ENCODE peak calls at places on chromosome 10, in five cellular contexts. One of them, this sample, is unnamed.

GRCh38 chr10:77637986-77638765 is 568 bp upstream of the KCNMA1 start:
- DNase-seq in colonic mucosa: no peak
- DNase-seq in heart left ventricle: no peak
- DNase-seq in aorta: peak
- DNase-seq in hepatocyte: peak
- DNase-seq in this sample: no peak

GRCh38 chr10:69854685-69855345 is 53.1 kb downstream of the COL13A1 start:
- DNase-seq in aorta: no peak
- DNase-seq in hepatocyte: peak
- DNase-seq in colonic mucosa: no peak
- DNase-seq in heart left ventricle: no peak
- DNase-seq in this sample: no peak

GRCh38 chr10:70619271-70620019 is 16.9 kb upstream of the PRF1 start:
- DNase-seq in colonic mucosa: no peak
- DNase-seq in aorta: no peak
- DNase-seq in heart left ventricle: no peak
- DNase-seq in hepatocyte: no peak
- DNase-seq in this sample: no peak

GRCh38 chr10:35011771-35012191 is 78.4 kb downstream of the CUL2 start:
- DNase-seq in heart left ventricle: no peak
- DNase-seq in aorta: no peak
- DNase-seq in hepatocyte: no peak
- DNase-seq in colonic mucosa: no peak
- DNase-seq in this sample: no peak

GRCh38 chr10:103224133-103224532 is 21.6 kb upstream of the RPEL1 start:
- DNase-seq in colonic mucosa: no peak
- DNase-seq in aorta: no peak
- DNase-seq in heart left ventricle: no peak
- DNase-seq in hepatocyte: no peak
- DNase-seq in this sample: no peak

GRCh38 chr10:132301371-132302330 is 6.1 kb downstream of the STK32C start:
- DNase-seq in hepatocyte: no peak
- DNase-seq in colonic mucosa: no peak
- DNase-seq in heart left ventricle: no peak
- DNase-seq in aorta: peak
- DNase-seq in this sample: no peak

GRCh38 chr10:132904814-132905649 is 37.3 kb downstream of the CFAP46 start:
- DNase-seq in aorta: no peak
- DNase-seq in hepatocyte: no peak
- DNase-seq in heart left ventricle: peak
- DNase-seq in colonic mucosa: no peak
- DNase-seq in this sample: no peak

GRCh38 chr10:23408330-23408976 is 30.4 kb upstream of the OTUD1 start:
- DNase-seq in aorta: no peak
- DNase-seq in heart left ventricle: no peak
- DNase-seq in hepatocyte: peak
- DNase-seq in colonic mucosa: no peak
- DNase-seq in this sample: no peak

GRCh38 chr10:75508814-75509306 is 77.4 kb downstream of the LRMDA start:
- DNase-seq in hepatocyte: peak
- DNase-seq in colonic mucosa: no peak
- DNase-seq in aorta: no peak
- DNase-seq in heart left ventricle: no peak
- DNase-seq in this sample: no peak

GRCh38 chr10:21363087-21363752 is 162.3 kb downstream of the SKIDA1 start:
- DNase-seq in aorta: no peak
- DNase-seq in hepatocyte: no peak
- DNase-seq in heart left ventricle: no peak
- DNase-seq in colonic mucosa: peak
- DNase-seq in this sample: no peak

GRCh38 chr10:113534428-113534827 is 18.4 kb upstream of the HABP2 start:
- DNase-seq in hepatocyte: no peak
- DNase-seq in aorta: no peak
- DNase-seq in colonic mucosa: no peak
- DNase-seq in heart left ventricle: no peak
- DNase-seq in this sample: no peak

GRCh38 chr10:82628373-82628772 is 753.4 kb downstream of the NRG3 start:
- DNase-seq in aorta: no peak
- DNase-seq in colonic mucosa: no peak
- DNase-seq in heart left ventricle: no peak
- DNase-seq in hepatocyte: peak
- DNase-seq in this sample: no peak

GRCh38 chr10:110860576-110861241 is 11.0 kb upstream of the PDCD4 start:
- DNase-seq in colonic mucosa: peak
- DNase-seq in hepatocyte: peak
- DNase-seq in heart left ventricle: no peak
- DNase-seq in aorta: no peak
- DNase-seq in this sample: no peak

GRCh38 chr10:98391578-98391991 is 23.4 kb downstream of the PYROXD2 start:
- DNase-seq in colonic mucosa: no peak
- DNase-seq in heart left ventricle: peak
- DNase-seq in hepatocyte: no peak
- DNase-seq in aorta: peak
- DNase-seq in this sample: peak

GRCh38 chr10:36256905-36257304 is 614.8 kb upstream of the FZD8 start:
- DNase-seq in colonic mucosa: no peak
- DNase-seq in heart left ventricle: no peak
- DNase-seq in hepatocyte: peak
- DNase-seq in aorta: no peak
- DNase-seq in this sample: no peak

GRCh38 chr10:30902621-30903396 is 128.9 kb downstream of the ZNF438 start:
- DNase-seq in hepatocyte: no peak
- DNase-seq in colonic mucosa: no peak
- DNase-seq in heart left ventricle: no peak
- DNase-seq in aorta: peak
- DNase-seq in this sample: no peak

GRCh38 chr10:130025811-130026510 is 61.9 kb upstream of the EBF3 start:
- DNase-seq in hepatocyte: no peak
- DNase-seq in aorta: no peak
- DNase-seq in colonic mucosa: no peak
- DNase-seq in heart left ventricle: no peak
- DNase-seq in this sample: peak

GRCh38 chr10:129883637-129884389 is 80.3 kb downstream of the EBF3 start:
- DNase-seq in colonic mucosa: no peak
- DNase-seq in hepatocyte: no peak
- DNase-seq in aorta: no peak
- DNase-seq in heart left ventricle: no peak
- DNase-seq in this sample: no peak

GRCh38 chr10:7054915-7055314 is 355.9 kb downstream of the SFMBT2 start:
- DNase-seq in aorta: no peak
- DNase-seq in heart left ventricle: no peak
- DNase-seq in colonic mucosa: no peak
- DNase-seq in hepatocyte: no peak
- DNase-seq in this sample: no peak

GRCh38 chr10:60351191-60351853 is 38.4 kb downstream of the ANK3 start:
- DNase-seq in colonic mucosa: no peak
- DNase-seq in heart left ventricle: no peak
- DNase-seq in hepatocyte: no peak
- DNase-seq in aorta: no peak
- DNase-seq in this sample: no peak

GRCh38 chr10:11416974-11417373 is 194.5 kb downstream of the USP6NL start:
- DNase-seq in hepatocyte: no peak
- DNase-seq in colonic mucosa: no peak
- DNase-seq in heart left ventricle: no peak
- DNase-seq in aorta: no peak
- DNase-seq in this sample: no peak

GRCh38 chr10:84194424-84195043 is at the start of gene CDHR1:
- DNase-seq in heart left ventricle: no peak
- DNase-seq in hepatocyte: peak
- DNase-seq in colonic mucosa: peak
- DNase-seq in aorta: no peak
- DNase-seq in this sample: no peak

GRCh38 chr10:97336942-97337719 is 2.6 kb upstream of the FRAT2 start:
- DNase-seq in colonic mucosa: peak
- DNase-seq in heart left ventricle: no peak
- DNase-seq in aorta: no peak
- DNase-seq in hepatocyte: peak
- DNase-seq in this sample: no peak

GRCh38 chr10:103226011-103226410 is 19.7 kb upstream of the RPEL1 start:
- DNase-seq in heart left ventricle: no peak
- DNase-seq in hepatocyte: no peak
- DNase-seq in aorta: no peak
- DNase-seq in colonic mucosa: no peak
- DNase-seq in this sample: no peak

GRCh38 chr10:99695761-99696160 is 36.2 kb downstream of the COX15 start:
- DNase-seq in colonic mucosa: no peak
- DNase-seq in hepatocyte: no peak
- DNase-seq in heart left ventricle: no peak
- DNase-seq in aorta: no peak
- DNase-seq in this sample: no peak

GRCh38 chr10:78375854-78376785 is 342.5 kb downstream of the RPS24 start:
- DNase-seq in hepatocyte: peak
- DNase-seq in heart left ventricle: no peak
- DNase-seq in aorta: peak
- DNase-seq in colonic mucosa: no peak
- DNase-seq in this sample: no peak

GRCh38 chr10:45278860-45279498 is 36.4 kb downstream of the OR13A1 start:
- DNase-seq in heart left ventricle: no peak
- DNase-seq in aorta: no peak
- DNase-seq in colonic mucosa: no peak
- DNase-seq in hepatocyte: no peak
- DNase-seq in this sample: no peak

GRCh38 chr10:26491276-26491675 is 53.1 kb downstream of the APBB1IP start:
- DNase-seq in hepatocyte: no peak
- DNase-seq in heart left ventricle: no peak
- DNase-seq in colonic mucosa: no peak
- DNase-seq in aorta: no peak
- DNase-seq in this sample: no peak

GRCh38 chr10:7545256-7545655 is 121.5 kb downstream of the ITIH5 start:
- DNase-seq in hepatocyte: no peak
- DNase-seq in colonic mucosa: no peak
- DNase-seq in aorta: no peak
- DNase-seq in heart left ventricle: no peak
- DNase-seq in this sample: no peak

GRCh38 chr10:122298598-122299301 is 27.7 kb downstream of the BTBD16 start:
- DNase-seq in colonic mucosa: peak
- DNase-seq in heart left ventricle: peak
- DNase-seq in aorta: peak
- DNase-seq in hepatocyte: peak
- DNase-seq in this sample: peak

GRCh38 chr10:122301055-122301810 is 30.1 kb downstream of the BTBD16 start:
- DNase-seq in heart left ventricle: no peak
- DNase-seq in colonic mucosa: no peak
- DNase-seq in hepatocyte: peak
- DNase-seq in aorta: no peak
- DNase-seq in this sample: no peak

GRCh38 chr10:122298206-122298597 is 27.1 kb downstream of the BTBD16 start:
- DNase-seq in colonic mucosa: no peak
- DNase-seq in hepatocyte: no peak
- DNase-seq in heart left ventricle: no peak
- DNase-seq in aorta: no peak
- DNase-seq in this sample: no peak

GRCh38 chr10:122297583-122297982 is 26.5 kb downstream of the BTBD16 start:
- DNase-seq in colonic mucosa: peak
- DNase-seq in aorta: no peak
- DNase-seq in heart left ventricle: no peak
- DNase-seq in hepatocyte: no peak
- DNase-seq in this sample: no peak

GRCh38 chr10:122299423-122300075 is 28.5 kb downstream of the BTBD16 start:
- DNase-seq in aorta: no peak
- DNase-seq in heart left ventricle: no peak
- DNase-seq in colonic mucosa: no peak
- DNase-seq in hepatocyte: no peak
- DNase-seq in this sample: no peak
- H3K27ac ChIP-seq in aorta: no peak
- H3K27ac ChIP-seq in heart left ventricle: no peak
- H3K27ac ChIP-seq in colonic mucosa: no peak
- H3K27ac ChIP-seq in hepatocyte: no peak
- H3K27ac ChIP-seq in this sample: no peak

GRCh38 chr10:61787170-61787569 is 114.3 kb upstream of the ARID5B start:
- DNase-seq in heart left ventricle: no peak
- DNase-seq in hepatocyte: no peak
- DNase-seq in colonic mucosa: no peak
- DNase-seq in aorta: no peak
- DNase-seq in this sample: no peak
- H3K27ac ChIP-seq in heart left ventricle: no peak
- H3K27ac ChIP-seq in hepatocyte: no peak
- H3K27ac ChIP-seq in colonic mucosa: no peak
- H3K27ac ChIP-seq in aorta: peak
- H3K27ac ChIP-seq in this sample: peak

GRCh38 chr10:90785782-90786181 is 72.1 kb downstream of the HTR7 start:
- DNase-seq in aorta: no peak
- DNase-seq in heart left ventricle: no peak
- DNase-seq in colonic mucosa: no peak
- DNase-seq in hepatocyte: no peak
- DNase-seq in this sample: no peak
- H3K27ac ChIP-seq in aorta: no peak
- H3K27ac ChIP-seq in heart left ventricle: no peak
- H3K27ac ChIP-seq in colonic mucosa: no peak
- H3K27ac ChIP-seq in hepatocyte: no peak
- H3K27ac ChIP-seq in this sample: no peak

DNA sequence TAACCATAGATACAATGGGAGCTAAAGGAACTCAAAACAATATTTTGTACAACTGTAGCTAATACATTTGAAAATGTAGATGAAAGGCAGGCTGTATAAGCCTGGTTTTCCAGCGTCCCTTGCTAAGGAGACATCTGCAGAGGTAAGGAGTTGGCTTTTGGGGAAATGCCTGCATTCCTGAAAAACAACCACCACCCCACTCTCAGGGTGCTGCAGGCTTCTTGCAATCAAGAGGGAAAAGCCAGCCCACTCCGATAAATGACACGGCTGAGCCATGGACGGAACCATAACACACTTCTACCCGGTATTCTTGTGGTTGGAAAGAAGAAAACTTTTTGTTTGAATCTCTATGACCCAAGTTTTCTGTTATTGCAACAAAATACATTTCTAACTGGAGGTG is 200.3 kb downstream of the TEX36 start:
- DNase-seq in colonic mucosa: no peak
- DNase-seq in hepatocyte: no peak
- DNase-seq in aorta: no peak
- DNase-seq in heart left ventricle: no peak
- DNase-seq in this sample: no peak
- H3K27ac ChIP-seq in colonic mucosa: no peak
- H3K27ac ChIP-seq in hepatocyte: no peak
- H3K27ac ChIP-seq in aorta: no peak
- H3K27ac ChIP-seq in heart left ventricle: no peak
- H3K27ac ChIP-seq in this sample: no peak

GRCh38 chr10:127472976-127473375 is 76.1 kb upstream of the NPS start:
- DNase-seq in colonic mucosa: no peak
- DNase-seq in heart left ventricle: no peak
- DNase-seq in aorta: no peak
- DNase-seq in hepatocyte: no peak
- DNase-seq in this sample: no peak

GRCh38 chr10:127468632-127469031 is 80.5 kb upstream of the NPS start:
- DNase-seq in aorta: no peak
- DNase-seq in colonic mucosa: no peak
- DNase-seq in hepatocyte: peak
- DNase-seq in heart left ventricle: no peak
- DNase-seq in this sample: no peak

GRCh38 chr10:127470911-127471310 is 78.2 kb upstream of the NPS start:
- DNase-seq in aorta: no peak
- DNase-seq in heart left ventricle: no peak
- DNase-seq in hepatocyte: no peak
- DNase-seq in colonic mucosa: no peak
- DNase-seq in this sample: no peak

GRCh38 chr10:127474501-127474900 is 74.6 kb upstream of the NPS start:
- DNase-seq in hepatocyte: no peak
- DNase-seq in colonic mucosa: no peak
- DNase-seq in heart left ventricle: no peak
- DNase-seq in aorta: no peak
- DNase-seq in this sample: no peak
- H3K27ac ChIP-seq in hepatocyte: no peak
- H3K27ac ChIP-seq in colonic mucosa: no peak
- H3K27ac ChIP-seq in heart left ventricle: no peak
- H3K27ac ChIP-seq in aorta: no peak
- H3K27ac ChIP-seq in this sample: no peak

GRCh38 chr10:73889014-73889413 is 14.7 kb upstream of the CAMK2G start:
- DNase-seq in hepatocyte: peak
- DNase-seq in aorta: peak
- DNase-seq in heart left ventricle: peak
- DNase-seq in colonic mucosa: peak
- DNase-seq in this sample: peak
- H3K27ac ChIP-seq in hepatocyte: peak
- H3K27ac ChIP-seq in aorta: peak
- H3K27ac ChIP-seq in heart left ventricle: peak
- H3K27ac ChIP-seq in colonic mucosa: peak
- H3K27ac ChIP-seq in this sample: peak

This sample was measured in tibial artery.